ENCODE peak calls at places on chromosomes 16 and 17, in five cellular contexts. One of them, this sample, is unnamed.

GRCh38 chr17:27975146-27976011 is 67.1 kb upstream of the NLK start:
- DNase-seq in pancreas: peak; percentile 53
- DNase-seq in fibroblast of lung: no peak
- DNase-seq in heart left ventricle: no peak
- DNase-seq in GM23248: peak; percentile 50
- DNase-seq in this sample: no peak

GRCh38 chr17:60163108-60163784 is 13.5 kb downstream of the CA4 start:
- DNase-seq in pancreas: no peak
- DNase-seq in fibroblast of lung: no peak
- DNase-seq in heart left ventricle: no peak
- DNase-seq in GM23248: no peak
- DNase-seq in this sample: no peak

GRCh38 chr16:2948807-2949704 is 15.0 kb upstream of the KREMEN2 start:
- DNase-seq in pancreas: no peak
- DNase-seq in fibroblast of lung: no peak
- DNase-seq in heart left ventricle: no peak
- DNase-seq in GM23248: no peak
- DNase-seq in this sample: no peak

GRCh38 chr17:76914937-76915336 is 46.7 kb downstream of the MGAT5B start:
- DNase-seq in pancreas: no peak
- DNase-seq in fibroblast of lung: no peak
- DNase-seq in heart left ventricle: no peak
- DNase-seq in GM23248: no peak
- DNase-seq in this sample: no peak

GRCh38 chr16:57252148-57252721 is 7.2 kb downstream of the ARL2BP start:
- DNase-seq in pancreas: peak; percentile 53
- DNase-seq in fibroblast of lung: no peak
- DNase-seq in heart left ventricle: no peak
- DNase-seq in GM23248: no peak
- DNase-seq in this sample: no peak

GRCh38 chr16:73510852-73511251 is 462.9 kb upstream of the ZFHX3 start:
- DNase-seq in pancreas: no peak
- DNase-seq in fibroblast of lung: no peak
- DNase-seq in heart left ventricle: no peak
- DNase-seq in GM23248: no peak
- DNase-seq in this sample: no peak

GRCh38 chr16:67537636-67538591 is 9.3 kb downstream of the RIPOR1 start:
- DNase-seq in pancreas: peak; percentile 62
- DNase-seq in fibroblast of lung: no peak
- DNase-seq in heart left ventricle: peak; percentile 79
- DNase-seq in GM23248: peak; percentile 50
- DNase-seq in this sample: peak; percentile 76

GRCh38 chr17:76929572-76929971 is 61.4 kb downstream of the MGAT5B start:
- DNase-seq in pancreas: no peak
- DNase-seq in fibroblast of lung: no peak
- DNase-seq in heart left ventricle: no peak
- DNase-seq in GM23248: no peak
- DNase-seq in this sample: no peak

GRCh38 chr17:80393491-80393890 is 21.5 kb upstream of the ENDOV start:
- DNase-seq in pancreas: no peak
- DNase-seq in fibroblast of lung: no peak
- DNase-seq in heart left ventricle: no peak
- DNase-seq in GM23248: no peak
- DNase-seq in this sample: no peak

GRCh38 chr17:6450926-6451717 is 6.9 kb downstream of the PIMREG start:
- DNase-seq in pancreas: no peak
- DNase-seq in fibroblast of lung: peak; percentile 53
- DNase-seq in heart left ventricle: peak; percentile 8
- DNase-seq in GM23248: no peak
- DNase-seq in this sample: no peak

GRCh38 chr16:23464196-23464595 is 11.2 kb upstream of the COG7 start:
- DNase-seq in pancreas: no peak
- DNase-seq in fibroblast of lung: no peak
- DNase-seq in heart left ventricle: no peak
- DNase-seq in GM23248: no peak
- DNase-seq in this sample: no peak

GRCh38 chr16:27238016-27238587 is 30.5 kb downstream of the NSMCE1 start:
- DNase-seq in pancreas: no peak
- DNase-seq in fibroblast of lung: no peak
- DNase-seq in heart left ventricle: no peak
- DNase-seq in GM23248: no peak
- DNase-seq in this sample: no peak

GRCh38 chr16:85878875-85879274 is 20.1 kb upstream of the IRF8 start:
- DNase-seq in pancreas: no peak
- DNase-seq in fibroblast of lung: peak; percentile 60
- DNase-seq in heart left ventricle: peak; percentile 36
- DNase-seq in GM23248: peak; percentile 77
- DNase-seq in this sample: no peak

GRCh38 chr16:23687034-23687808 is 8.5 kb downstream of the PLK1 start:
- DNase-seq in pancreas: no peak
- DNase-seq in fibroblast of lung: no peak
- DNase-seq in heart left ventricle: no peak
- DNase-seq in GM23248: no peak
- DNase-seq in this sample: no peak

GRCh38 chr17:13353590-13353989 is 248.1 kb downstream of the HS3ST3A1 start:
- DNase-seq in pancreas: no peak
- DNase-seq in fibroblast of lung: no peak
- DNase-seq in heart left ventricle: peak; percentile 63
- DNase-seq in GM23248: peak; percentile 80
- DNase-seq in this sample: no peak

GRCh38 chr17:81867123-81867951 is 3.8 kb downstream of the ARHGDIA start:
- DNase-seq in pancreas: peak; percentile 67
- DNase-seq in fibroblast of lung: peak; percentile 61
- DNase-seq in heart left ventricle: no peak
- DNase-seq in GM23248: peak; percentile 70
- DNase-seq in this sample: no peak

GRCh38 chr17:28916302-28916934 is 13.5 kb upstream of the DHRS13 start:
- DNase-seq in pancreas: no peak
- DNase-seq in fibroblast of lung: peak; percentile 61
- DNase-seq in heart left ventricle: peak; percentile 44
- DNase-seq in GM23248: peak; percentile 67
- DNase-seq in this sample: no peak

GRCh38 chr16:89619880-89620279 is 6.4 kb downstream of the DPEP1 start:
- DNase-seq in pancreas: no peak
- DNase-seq in fibroblast of lung: peak; percentile 68
- DNase-seq in heart left ventricle: no peak
- DNase-seq in GM23248: no peak
- DNase-seq in this sample: no peak

GRCh38 chr16:23026777-23027362 is 122.4 kb downstream of the USP31 start:
- DNase-seq in pancreas: no peak
- DNase-seq in fibroblast of lung: no peak
- DNase-seq in heart left ventricle: no peak
- DNase-seq in GM23248: peak; percentile 41
- DNase-seq in this sample: no peak

GRCh38 chr16:6722786-6723185 is 609.9 kb upstream of the RBFOX1 start:
- DNase-seq in pancreas: no peak
- DNase-seq in fibroblast of lung: no peak
- DNase-seq in heart left ventricle: no peak
- DNase-seq in GM23248: no peak
- DNase-seq in this sample: no peak

GRCh38 chr16:6726621-6727020 is 606.0 kb upstream of the RBFOX1 start:
- DNase-seq in pancreas: no peak
- DNase-seq in fibroblast of lung: no peak
- DNase-seq in heart left ventricle: no peak
- DNase-seq in GM23248: no peak
- DNase-seq in this sample: no peak

GRCh38 chr16:6732166-6732565 is 600.5 kb upstream of the RBFOX1 start:
- DNase-seq in pancreas: no peak
- DNase-seq in fibroblast of lung: no peak
- DNase-seq in heart left ventricle: no peak
- DNase-seq in GM23248: no peak
- DNase-seq in this sample: no peak

GRCh38 chr16:6725634-6726331 is 606.9 kb upstream of the RBFOX1 start:
- DNase-seq in pancreas: no peak
- DNase-seq in fibroblast of lung: no peak
- DNase-seq in heart left ventricle: no peak
- DNase-seq in GM23248: no peak
- DNase-seq in this sample: no peak

GRCh38 chr16:6728381-6728780 is 604.3 kb upstream of the RBFOX1 start:
- DNase-seq in pancreas: no peak
- DNase-seq in fibroblast of lung: no peak
- DNase-seq in heart left ventricle: no peak
- DNase-seq in GM23248: no peak
- DNase-seq in this sample: no peak
- H3K4me1 ChIP-seq in pancreas: no peaks in the 10 kb centered on the region
- H3K4me1 ChIP-seq in fibroblast of lung: no peaks in the 10 kb centered on the region
- H3K4me1 ChIP-seq in heart left ventricle: no peaks in the 10 kb centered on the region
- H3K4me1 ChIP-seq in GM23248: no peaks in the 10 kb centered on the region
- H3K4me1 ChIP-seq in this sample: no peaks in the 10 kb centered on the region

GRCh38 chr16:66523861-66524354 is 26.0 kb downstream of the TK2 start:
- DNase-seq in pancreas: no peak
- DNase-seq in fibroblast of lung: no peak
- DNase-seq in heart left ventricle: no peak
- DNase-seq in GM23248: no peak
- DNase-seq in this sample: peak; percentile 35

GRCh38 chr16:66521951-66522771 is 27.8 kb downstream of the TK2 start:
- DNase-seq in pancreas: no peak
- DNase-seq in fibroblast of lung: peak; percentile 51
- DNase-seq in heart left ventricle: no peak
- DNase-seq in GM23248: peak; percentile 75
- DNase-seq in this sample: peak; percentile 68

GRCh38 chr16:66525396-66526180 is 24.3 kb downstream of the TK2 start:
- DNase-seq in pancreas: no peak
- DNase-seq in fibroblast of lung: no peak
- DNase-seq in heart left ventricle: no peak
- DNase-seq in GM23248: peak; percentile 34
- DNase-seq in this sample: no peak

GRCh38 chr16:66522816-66523590 is 26.9 kb downstream of the TK2 start:
- DNase-seq in pancreas: no peak
- DNase-seq in fibroblast of lung: no peak
- DNase-seq in heart left ventricle: no peak
- DNase-seq in GM23248: no peak
- DNase-seq in this sample: no peak

DNA sequence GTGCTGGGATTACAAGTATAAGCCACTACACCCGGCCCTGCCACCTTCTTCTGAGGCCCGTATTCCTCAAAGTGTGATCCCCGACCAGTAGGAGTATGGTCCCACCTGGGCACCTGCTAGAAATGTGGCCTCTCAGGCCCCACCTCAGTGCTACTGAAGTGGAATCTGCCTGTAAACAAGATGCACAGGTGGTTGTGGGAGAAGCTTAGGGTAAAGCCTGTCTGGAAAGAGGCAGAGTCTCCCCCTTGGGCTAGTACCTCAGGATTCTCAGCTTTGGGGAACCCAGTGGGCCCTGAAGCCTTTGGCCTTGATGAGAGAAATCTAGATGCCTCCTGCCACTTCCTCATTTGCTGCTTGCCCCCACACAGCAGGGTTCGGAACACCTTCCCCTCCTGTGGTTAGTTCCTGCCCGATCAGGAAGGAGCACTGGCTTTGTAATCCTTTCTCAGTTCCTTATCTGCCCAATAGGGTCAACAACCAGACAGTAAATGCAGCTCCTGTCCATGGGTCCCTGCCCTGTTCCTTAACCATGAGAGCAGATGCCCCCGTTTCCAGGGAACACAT is 25.2 kb downstream of the TK2 start:
- DNase-seq in pancreas: no peak
- DNase-seq in fibroblast of lung: no peak
- DNase-seq in heart left ventricle: peak; percentile 62
- DNase-seq in GM23248: no peak
- DNase-seq in this sample: no peak
- H3K4me1 ChIP-seq in pancreas: no peaks in the 10 kb centered on the region
- H3K4me1 ChIP-seq in fibroblast of lung: peaks cover 2% of the 10 kb centered on the region
- H3K4me1 ChIP-seq in heart left ventricle: peaks cover 38% of the 10 kb centered on the region
- H3K4me1 ChIP-seq in GM23248: peaks cover 18% of the 10 kb centered on the region
- H3K4me1 ChIP-seq in this sample: peaks cover 63% of the 10 kb centered on the region

GRCh38 chr17:67058036-67058435 is 13.7 kb downstream of the CACNG1 start:
- DNase-seq in pancreas: no peak
- DNase-seq in fibroblast of lung: no peak
- DNase-seq in heart left ventricle: no peak
- DNase-seq in GM23248: no peak
- DNase-seq in this sample: no peak

GRCh38 chr17:67055811-67056745 is 11.7 kb downstream of the CACNG1 start:
- DNase-seq in pancreas: no peak
- DNase-seq in fibroblast of lung: no peak
- DNase-seq in heart left ventricle: no peak
- DNase-seq in GM23248: no peak
- DNase-seq in this sample: no peak

GRCh38 chr17:67063146-67063545 is 18.8 kb downstream of the CACNG1 start:
- DNase-seq in pancreas: no peak
- DNase-seq in fibroblast of lung: no peak
- DNase-seq in heart left ventricle: no peak
- DNase-seq in GM23248: no peak
- DNase-seq in this sample: no peak

GRCh38 chr17:67056746-67057490 is 12.6 kb downstream of the CACNG1 start:
- DNase-seq in pancreas: no peak
- DNase-seq in fibroblast of lung: no peak
- DNase-seq in heart left ventricle: no peak
- DNase-seq in GM23248: no peak
- DNase-seq in this sample: no peak

DNA sequence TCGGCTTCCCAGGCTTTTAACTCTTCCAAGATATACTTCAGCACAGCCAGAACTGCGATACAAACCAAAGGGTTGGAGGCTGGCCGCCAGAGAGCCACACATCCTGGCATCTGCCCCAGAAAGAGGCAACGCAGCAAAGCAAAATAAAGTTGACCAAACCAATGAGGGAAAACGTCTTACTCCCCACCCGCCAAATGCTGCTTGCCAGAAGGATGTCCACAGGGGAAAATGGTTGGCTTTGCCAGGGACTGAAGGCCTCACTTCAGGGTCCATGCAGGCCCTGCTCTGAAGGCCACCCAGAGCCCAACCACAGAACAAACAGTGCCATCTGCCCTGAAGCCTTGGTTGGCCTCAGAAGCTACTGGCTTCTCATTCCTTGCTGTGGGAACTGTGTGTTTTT is 15.0 kb downstream of the CACNG1 start:
- DNase-seq in pancreas: no peak
- DNase-seq in fibroblast of lung: no peak
- DNase-seq in heart left ventricle: no peak
- DNase-seq in GM23248: no peak
- DNase-seq in this sample: no peak
- H3K4me1 ChIP-seq in pancreas: no peaks in the 10 kb centered on the region
- H3K4me1 ChIP-seq in fibroblast of lung: no peaks in the 10 kb centered on the region
- H3K4me1 ChIP-seq in heart left ventricle: peaks cover 3% of the 10 kb centered on the region
- H3K4me1 ChIP-seq in GM23248: no peaks in the 10 kb centered on the region
- H3K4me1 ChIP-seq in this sample: no peaks in the 10 kb centered on the region

DNA sequence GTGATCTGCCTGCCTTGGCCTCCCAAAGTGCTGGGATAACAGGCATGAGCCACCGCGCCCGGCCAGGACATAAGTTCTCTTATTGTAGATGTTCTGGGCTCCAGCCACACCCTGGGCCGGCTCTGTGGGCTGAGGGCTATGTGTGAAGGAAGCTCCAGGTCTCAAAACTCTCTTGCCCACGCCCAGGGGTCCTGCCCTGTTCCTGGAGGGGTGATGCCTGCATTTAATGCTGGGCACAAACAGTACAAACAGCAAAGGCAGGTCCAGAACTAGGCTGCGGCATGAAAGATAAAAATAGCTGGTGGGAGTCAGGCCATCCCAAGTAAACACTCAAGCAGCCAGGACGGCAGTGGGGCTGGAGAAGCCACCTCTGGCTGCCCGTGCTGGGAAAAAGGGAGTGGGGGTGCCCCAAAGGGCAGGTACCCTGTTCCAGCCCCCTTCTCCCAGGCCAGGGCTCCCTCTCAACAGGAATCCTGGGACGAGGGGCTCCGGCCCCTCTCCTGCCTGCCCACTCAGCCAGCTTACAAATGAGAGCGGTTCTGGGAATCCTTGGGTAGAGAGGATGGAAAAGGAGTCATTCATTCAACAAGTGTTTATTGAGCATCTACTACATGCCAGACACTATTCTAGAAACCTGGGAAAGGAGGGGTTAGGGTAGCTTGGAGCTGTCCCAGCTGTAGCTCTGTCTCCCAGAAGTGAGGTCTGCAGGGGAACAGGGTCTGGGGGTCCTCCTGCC is 4.6 kb downstream of the TRIM47 start:
- DNase-seq in pancreas: no peak
- DNase-seq in fibroblast of lung: no peak
- DNase-seq in heart left ventricle: no peak
- DNase-seq in GM23248: no peak
- DNase-seq in this sample: no peak
- H3K4me1 ChIP-seq in pancreas: peaks cover 27% of the 10 kb centered on the region
- H3K4me1 ChIP-seq in fibroblast of lung: peaks cover 34% of the 10 kb centered on the region
- H3K4me1 ChIP-seq in heart left ventricle: peaks cover 54% of the 10 kb centered on the region
- H3K4me1 ChIP-seq in GM23248: peaks cover 44% of the 10 kb centered on the region
- H3K4me1 ChIP-seq in this sample: peaks cover 54% of the 10 kb centered on the region